ENCODE peak calls at places on chromosome 2, in ten cellular contexts. One of them, this sample, is unnamed.

GRCh38 chr2:155141418-155141817 is 442.9 kb downstream of the KCNJ3 start:
- DNase-seq in WTC11: no peak
- DNase-seq in mesothelial cell of epicardium: no peak
- DNase-seq in heart left ventricle: no peak
- DNase-seq in gastrocnemius medialis: no peak
- DNase-seq in cardiac fibroblast: no peak
- DNase-seq in heart right ventricle: no peak
- DNase-seq in fibroblast of lung: no peak
- DNase-seq in B cell: no peak
- DNase-seq in astrocyte: no peak
- DNase-seq in this sample: no peak

GRCh38 chr2:127676906-127677305 is 1.6 kb upstream of the LIMS2 start:
- DNase-seq in WTC11: no peak
- DNase-seq in mesothelial cell of epicardium: no peak
- DNase-seq in heart left ventricle: no peak
- DNase-seq in gastrocnemius medialis: no peak
- DNase-seq in cardiac fibroblast: no peak
- DNase-seq in heart right ventricle: no peak
- DNase-seq in fibroblast of lung: no peak
- DNase-seq in B cell: no peak
- DNase-seq in astrocyte: no peak
- DNase-seq in this sample: no peak

GRCh38 chr2:37635359-37636208 is 35.9 kb downstream of the CDC42EP3 start:
- DNase-seq in WTC11: no peak
- DNase-seq in mesothelial cell of epicardium: no peak
- DNase-seq in heart left ventricle: no peak
- DNase-seq in gastrocnemius medialis: no peak
- DNase-seq in cardiac fibroblast: peak; percentile 97
- DNase-seq in heart right ventricle: no peak
- DNase-seq in fibroblast of lung: peak; percentile 75
- DNase-seq in B cell: no peak
- DNase-seq in astrocyte: peak; percentile 67
- DNase-seq in this sample: no peak

GRCh38 chr2:235611337-235611736 is 117.5 kb downstream of the AGAP1 start:
- DNase-seq in WTC11: no peak
- DNase-seq in mesothelial cell of epicardium: no peak
- DNase-seq in heart left ventricle: no peak
- DNase-seq in gastrocnemius medialis: no peak
- DNase-seq in cardiac fibroblast: no peak
- DNase-seq in heart right ventricle: no peak
- DNase-seq in fibroblast of lung: no peak
- DNase-seq in B cell: no peak
- DNase-seq in astrocyte: no peak
- DNase-seq in this sample: no peak

GRCh38 chr2:25310965-25311865 is 30.5 kb downstream of the DNMT3A start:
- DNase-seq in WTC11: peak; percentile 38
- DNase-seq in mesothelial cell of epicardium: no peak
- DNase-seq in heart left ventricle: peak; percentile 69
- DNase-seq in gastrocnemius medialis: peak; percentile 50
- DNase-seq in cardiac fibroblast: no peak
- DNase-seq in heart right ventricle: peak; percentile 65
- DNase-seq in fibroblast of lung: no peak
- DNase-seq in B cell: no peak
- DNase-seq in astrocyte: no peak
- DNase-seq in this sample: no peak

GRCh38 chr2:127411609-127412370 is 6.4 kb upstream of the PROC start:
- DNase-seq in WTC11: no peak
- DNase-seq in mesothelial cell of epicardium: no peak
- DNase-seq in heart left ventricle: no peak
- DNase-seq in gastrocnemius medialis: peak; percentile 93
- DNase-seq in cardiac fibroblast: peak; percentile 60
- DNase-seq in heart right ventricle: no peak
- DNase-seq in fibroblast of lung: no peak
- DNase-seq in B cell: no peak
- DNase-seq in astrocyte: no peak
- DNase-seq in this sample: no peak

GRCh38 chr2:36408198-36408703 is 52.7 kb downstream of the CRIM1 start:
- DNase-seq in WTC11: peak; percentile 64
- DNase-seq in mesothelial cell of epicardium: no peak
- DNase-seq in heart left ventricle: peak; percentile 34
- DNase-seq in gastrocnemius medialis: peak; percentile 18
- DNase-seq in cardiac fibroblast: peak; percentile 80
- DNase-seq in heart right ventricle: peak; percentile 19
- DNase-seq in fibroblast of lung: peak; percentile 85
- DNase-seq in B cell: no peak
- DNase-seq in astrocyte: peak; percentile 81
- DNase-seq in this sample: no peak

GRCh38 chr2:85536479-85536878 is 2.5 kb upstream of the MAT2A start:
- DNase-seq in WTC11: no peak
- DNase-seq in mesothelial cell of epicardium: no peak
- DNase-seq in heart left ventricle: no peak
- DNase-seq in gastrocnemius medialis: no peak
- DNase-seq in cardiac fibroblast: peak; percentile 83
- DNase-seq in heart right ventricle: no peak
- DNase-seq in fibroblast of lung: peak; percentile 88
- DNase-seq in B cell: no peak
- DNase-seq in astrocyte: peak; percentile 80
- DNase-seq in this sample: no peak

GRCh38 chr2:194854941-194855340 is 802.1 kb upstream of the SLC39A10 start:
- DNase-seq in WTC11: no peak
- DNase-seq in mesothelial cell of epicardium: no peak
- DNase-seq in heart left ventricle: no peak
- DNase-seq in gastrocnemius medialis: no peak
- DNase-seq in cardiac fibroblast: no peak
- DNase-seq in heart right ventricle: no peak
- DNase-seq in fibroblast of lung: no peak
- DNase-seq in B cell: no peak
- DNase-seq in astrocyte: no peak
- DNase-seq in this sample: no peak

GRCh38 chr2:172617115-172617514 is 61.2 kb downstream of the PDK1 start:
- DNase-seq in WTC11: no peak
- DNase-seq in mesothelial cell of epicardium: no peak
- DNase-seq in heart left ventricle: no peak
- DNase-seq in gastrocnemius medialis: no peak
- DNase-seq in cardiac fibroblast: no peak
- DNase-seq in heart right ventricle: no peak
- DNase-seq in fibroblast of lung: no peak
- DNase-seq in B cell: no peak
- DNase-seq in astrocyte: no peak
- DNase-seq in this sample: no peak

GRCh38 chr2:172615862-172616261 is 60.0 kb downstream of the PDK1 start:
- DNase-seq in WTC11: no peak
- DNase-seq in mesothelial cell of epicardium: no peak
- DNase-seq in heart left ventricle: no peak
- DNase-seq in gastrocnemius medialis: no peak
- DNase-seq in cardiac fibroblast: no peak
- DNase-seq in heart right ventricle: no peak
- DNase-seq in fibroblast of lung: no peak
- DNase-seq in B cell: no peak
- DNase-seq in astrocyte: no peak
- DNase-seq in this sample: no peak

GRCh38 chr2:172614932-172615331 is 59.0 kb downstream of the PDK1 start:
- DNase-seq in WTC11: no peak
- DNase-seq in mesothelial cell of epicardium: no peak
- DNase-seq in heart left ventricle: no peak
- DNase-seq in gastrocnemius medialis: no peak
- DNase-seq in cardiac fibroblast: no peak
- DNase-seq in heart right ventricle: no peak
- DNase-seq in fibroblast of lung: no peak
- DNase-seq in B cell: no peak
- DNase-seq in astrocyte: no peak
- DNase-seq in this sample: no peak

GRCh38 chr2:172613035-172613434 is 57.1 kb downstream of the PDK1 start:
- DNase-seq in WTC11: no peak
- DNase-seq in mesothelial cell of epicardium: no peak
- DNase-seq in heart left ventricle: no peak
- DNase-seq in gastrocnemius medialis: no peak
- DNase-seq in cardiac fibroblast: no peak
- DNase-seq in heart right ventricle: no peak
- DNase-seq in fibroblast of lung: peak; percentile 14
- DNase-seq in B cell: no peak
- DNase-seq in astrocyte: peak; percentile 9
- DNase-seq in this sample: no peak

DNA sequence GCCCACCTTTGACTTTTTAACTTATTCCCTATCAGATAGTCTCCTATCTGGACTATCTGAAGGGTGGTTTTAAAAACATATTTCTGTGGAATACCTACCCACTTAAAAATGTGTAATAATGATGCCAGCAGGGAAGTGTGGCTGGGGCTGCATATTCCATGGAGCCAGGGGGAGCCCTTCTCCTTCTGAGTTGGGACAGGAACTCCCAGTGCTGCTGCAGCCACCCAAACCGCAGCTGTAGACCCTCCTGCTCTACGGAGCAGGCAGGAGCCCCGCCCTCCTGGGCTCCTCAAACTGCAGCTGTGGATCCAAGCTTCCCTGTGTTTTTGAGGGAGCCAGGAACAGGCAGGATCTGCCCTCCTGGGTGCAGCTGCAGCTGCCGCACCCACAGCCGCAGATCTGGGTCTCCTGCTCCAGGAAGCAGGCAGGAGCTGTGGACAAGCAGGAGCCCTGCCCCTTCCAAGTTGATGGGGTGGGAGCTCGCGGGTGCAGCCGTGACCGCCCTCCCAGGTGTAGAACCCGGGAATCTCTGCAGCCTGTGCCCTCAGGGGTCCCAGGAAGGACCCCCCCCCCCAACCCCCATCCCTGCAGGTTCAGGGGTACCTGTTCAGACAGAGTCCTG is 57.8 kb downstream of the PDK1 start:
- DNase-seq in WTC11: no peak
- DNase-seq in mesothelial cell of epicardium: no peak
- DNase-seq in heart left ventricle: no peak
- DNase-seq in gastrocnemius medialis: no peak
- DNase-seq in cardiac fibroblast: no peak
- DNase-seq in heart right ventricle: no peak
- DNase-seq in fibroblast of lung: no peak
- DNase-seq in B cell: no peak
- DNase-seq in astrocyte: no peak
- DNase-seq in this sample: no peak
- TF ChIP-seq CTCF in WTC11: no peak
- TF ChIP-seq CTCF in mesothelial cell of epicardium: no peak
- TF ChIP-seq CTCF in heart left ventricle: no peak
- TF ChIP-seq CTCF in gastrocnemius medialis: no peak
- TF ChIP-seq CTCF in cardiac fibroblast: no peak
- TF ChIP-seq CTCF in heart right ventricle: no peak
- TF ChIP-seq CTCF in fibroblast of lung: no peak
- TF ChIP-seq CTCF in B cell: no peak
- TF ChIP-seq CTCF in astrocyte: no peak
- TF ChIP-seq CTCF in this sample: no peak

DNA sequence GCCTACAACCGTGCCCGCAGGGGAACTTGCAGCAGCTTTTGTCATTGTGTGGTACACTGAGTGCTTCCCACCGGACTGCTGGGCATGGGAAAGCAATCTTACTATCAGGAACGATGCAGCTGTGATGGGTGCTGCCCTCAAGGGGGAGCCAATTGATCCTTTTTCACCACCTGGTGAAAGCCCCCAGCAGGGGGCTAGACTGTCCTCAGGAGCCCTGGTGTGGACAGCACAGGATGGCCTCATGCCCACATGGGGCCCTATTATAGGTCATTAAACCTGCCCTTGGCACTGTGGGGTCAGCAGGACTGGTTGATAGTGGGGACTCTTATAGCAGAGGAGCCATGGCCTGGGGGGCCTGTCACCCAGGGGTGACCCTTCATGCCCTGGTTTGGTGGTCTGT is 172.2 kb downstream of the GLI2 start:
- DNase-seq in WTC11: no peak
- DNase-seq in mesothelial cell of epicardium: no peak
- DNase-seq in heart left ventricle: no peak
- DNase-seq in gastrocnemius medialis: no peak
- DNase-seq in cardiac fibroblast: no peak
- DNase-seq in heart right ventricle: no peak
- DNase-seq in fibroblast of lung: no peak
- DNase-seq in B cell: no peak
- DNase-seq in astrocyte: no peak
- DNase-seq in this sample: no peak
- TF ChIP-seq CTCF in WTC11: no peak
- TF ChIP-seq CTCF in mesothelial cell of epicardium: no peak
- TF ChIP-seq CTCF in heart left ventricle: no peak
- TF ChIP-seq CTCF in gastrocnemius medialis: no peak
- TF ChIP-seq CTCF in cardiac fibroblast: peak; percentile 9
- TF ChIP-seq CTCF in heart right ventricle: no peak
- TF ChIP-seq CTCF in fibroblast of lung: no peak
- TF ChIP-seq CTCF in B cell: no peak
- TF ChIP-seq CTCF in astrocyte: peak; percentile 11
- TF ChIP-seq CTCF in this sample: no peak

GRCh38 chr2:68167186-68167585 is 9.5 kb downstream of the PNO1 start:
- DNase-seq in WTC11: no peak
- DNase-seq in mesothelial cell of epicardium: no peak
- DNase-seq in heart left ventricle: no peak
- DNase-seq in gastrocnemius medialis: no peak
- DNase-seq in cardiac fibroblast: no peak
- DNase-seq in heart right ventricle: no peak
- DNase-seq in fibroblast of lung: no peak
- DNase-seq in B cell: no peak
- DNase-seq in astrocyte: no peak
- DNase-seq in this sample: no peak

GRCh38 chr2:68171146-68171545 is 13.5 kb downstream of the PNO1 start:
- DNase-seq in WTC11: no peak
- DNase-seq in mesothelial cell of epicardium: no peak
- DNase-seq in heart left ventricle: no peak
- DNase-seq in gastrocnemius medialis: no peak
- DNase-seq in cardiac fibroblast: no peak
- DNase-seq in heart right ventricle: no peak
- DNase-seq in fibroblast of lung: no peak
- DNase-seq in B cell: no peak
- DNase-seq in astrocyte: no peak
- DNase-seq in this sample: no peak

GRCh38 chr2:68172990-68173715 is 15.5 kb downstream of the PNO1 start:
- DNase-seq in WTC11: no peak
- DNase-seq in mesothelial cell of epicardium: no peak
- DNase-seq in heart left ventricle: no peak
- DNase-seq in gastrocnemius medialis: no peak
- DNase-seq in cardiac fibroblast: no peak
- DNase-seq in heart right ventricle: no peak
- DNase-seq in fibroblast of lung: no peak
- DNase-seq in B cell: peak; percentile 38
- DNase-seq in astrocyte: no peak
- DNase-seq in this sample: no peak

GRCh38 chr2:68171684-68172083 is 14.0 kb downstream of the PNO1 start:
- DNase-seq in WTC11: no peak
- DNase-seq in mesothelial cell of epicardium: no peak
- DNase-seq in heart left ventricle: no peak
- DNase-seq in gastrocnemius medialis: no peak
- DNase-seq in cardiac fibroblast: no peak
- DNase-seq in heart right ventricle: no peak
- DNase-seq in fibroblast of lung: no peak
- DNase-seq in B cell: no peak
- DNase-seq in astrocyte: no peak
- DNase-seq in this sample: no peak

GRCh38 chr2:68169308-68169707 is 11.6 kb downstream of the PNO1 start:
- DNase-seq in WTC11: no peak
- DNase-seq in mesothelial cell of epicardium: no peak
- DNase-seq in heart left ventricle: no peak
- DNase-seq in gastrocnemius medialis: no peak
- DNase-seq in cardiac fibroblast: no peak
- DNase-seq in heart right ventricle: no peak
- DNase-seq in fibroblast of lung: no peak
- DNase-seq in B cell: no peak
- DNase-seq in astrocyte: no peak
- DNase-seq in this sample: no peak
- TF ChIP-seq CTCF in WTC11: no peak
- TF ChIP-seq CTCF in mesothelial cell of epicardium: no peak
- TF ChIP-seq CTCF in heart left ventricle: no peak
- TF ChIP-seq CTCF in gastrocnemius medialis: no peak
- TF ChIP-seq CTCF in cardiac fibroblast: no peak
- TF ChIP-seq CTCF in heart right ventricle: no peak
- TF ChIP-seq CTCF in fibroblast of lung: no peak
- TF ChIP-seq CTCF in B cell: no peak
- TF ChIP-seq CTCF in astrocyte: peak; percentile 9
- TF ChIP-seq CTCF in this sample: no peak

GRCh38 chr2:202035089-202035940 is 1.7 kb downstream of the FZD7 start:
- DNase-seq in WTC11: peak; percentile 62
- DNase-seq in mesothelial cell of epicardium: peak; percentile 70
- DNase-seq in heart left ventricle: peak; percentile 51
- DNase-seq in gastrocnemius medialis: peak; percentile 79
- DNase-seq in cardiac fibroblast: peak; percentile 22
- DNase-seq in heart right ventricle: peak; percentile 53
- DNase-seq in fibroblast of lung: peak; percentile 83
- DNase-seq in B cell: peak; percentile 41
- DNase-seq in astrocyte: peak; percentile 71
- DNase-seq in this sample: no peak
- TF ChIP-seq CTCF in WTC11: no peak
- TF ChIP-seq CTCF in mesothelial cell of epicardium: peak; percentile 25
- TF ChIP-seq CTCF in heart left ventricle: peak; percentile 36
- TF ChIP-seq CTCF in gastrocnemius medialis: peak; percentile 72
- TF ChIP-seq CTCF in cardiac fibroblast: peak; percentile 27
- TF ChIP-seq CTCF in heart right ventricle: peak; percentile 55
- TF ChIP-seq CTCF in fibroblast of lung: peak; percentile 68
- TF ChIP-seq CTCF in B cell: peak; percentile 18
- TF ChIP-seq CTCF in astrocyte: peak; percentile 45
- TF ChIP-seq CTCF in this sample: no peak

This sample was measured in omental fat pad.